ENCODE peak calls at places on chromosomes 5 and 9, in five cellular contexts. I, T, E, K and U are unnamed samples.

GRCh38 chr9:107389617-107390071 is 99.9 kb downstream of the KLF4 start:
- DNase-seq in I (no peak), T (peak; percentile 45), E (no peak), K (peak; percentile 44), U (peak; percentile 44)

GRCh38 chr5:168579206-168579986 is at the start of gene PANK3:
- DNase-seq in I (peak; percentile 99), T (peak; percentile 98), E (peak; percentile 99), K (peak; percentile 98), U (peak; percentile 99)

GRCh38 chr5:123116063-123116462 is 27.0 kb downstream of the PRDM6 start:
- DNase-seq in I (no peak), T (no peak), E (no peak), K (no peak), U (peak; percentile 63)

GRCh38 chr5:32454821-32455220 is 10.3 kb upstream of the ZFR start:
- DNase-seq in I (no peak), T (no peak), E (no peak), K (no peak), U (no peak)

GRCh38 chr9:126306071-126306647 is 20.5 kb upstream of the MVB12B start:
- DNase-seq in I (no peak), T (no peak), E (no peak), K (no peak), U (no peak)

GRCh38 chr9:110058304-110058953 is 149.5 kb downstream of the C9orf152 start:
- DNase-seq in I (peak; percentile 82), T (no peak), E (peak; percentile 94), K (peak; percentile 25), U (no peak)

GRCh38 chr5:78638423-78638822 is 10.1 kb downstream of the LHFPL2 start:
- DNase-seq in I (peak; percentile 99), T (peak; percentile 57), E (no peak), K (peak; percentile 90), U (peak; percentile 75)

GRCh38 chr9:124311283-124311682 is 53.5 kb downstream of the NEK6 start:
- DNase-seq in I (no peak), T (no peak), E (peak; percentile 58), K (no peak), U (no peak)

GRCh38 chr9:128169925-128170324 is 9.9 kb downstream of the BBLN start:
- DNase-seq in I (no peak), T (no peak), E (no peak), K (no peak), U (no peak)

GRCh38 chr5:4579679-4580078 is 560.5 kb upstream of the ADAMTS16 start:
- DNase-seq in I (no peak), T (no peak), E (peak; percentile 20), K (no peak), U (no peak)

GRCh38 chr5:12614608-12615007 is 710.4 kb upstream of the CTNND2 start:
- DNase-seq in I (no peak), T (no peak), E (no peak), K (no peak), U (no peak)

GRCh38 chr5:125485003-125485641 is 738.7 kb upstream of the ZNF608 start:
- DNase-seq in I (peak; percentile 96), T (no peak), E (peak; percentile 21), K (peak; percentile 64), U (peak; percentile 42)

GRCh38 chr5:83467315-83468044 is 4.1 kb upstream of the VCAN start:
- DNase-seq in I (no peak), T (no peak), E (peak; percentile 36), K (peak; percentile 11), U (peak; percentile 67)

GRCh38 chr5:152305525-152305924 is 99.6 kb downstream of the NMUR2 start:
- DNase-seq in I (no peak), T (no peak), E (no peak), K (no peak), U (no peak)

GRCh38 chr9:88949961-88950340 is 41.3 kb upstream of the S1PR3 start:
- DNase-seq in I (no peak), T (no peak), E (no peak), K (no peak), U (no peak)

GRCh38 chr5:145957388-145957787 is 21.0 kb downstream of the SH3RF2 start:
- DNase-seq in I (no peak), T (no peak), E (no peak), K (no peak), U (no peak)

GRCh38 chr5:107875834-107876233 is 205.1 kb upstream of the EFNA5 start:
- DNase-seq in I (no peak), T (no peak), E (peak; percentile 26), K (no peak), U (no peak)

GRCh38 chr9:70159630-70160029 is 99.1 kb upstream of the SMC5 start:
- DNase-seq in I (no peak), T (no peak), E (no peak), K (no peak), U (no peak)

GRCh38 chr9:130770679-130771442 is 64.2 kb upstream of the ABL1 start:
- DNase-seq in I (peak; percentile 81), T (no peak), E (peak; percentile 77), K (no peak), U (no peak)

GRCh38 chr5:40317023-40317422 is 362.7 kb upstream of the PTGER4 start:
- DNase-seq in I (no peak), T (no peak), E (no peak), K (no peak), U (no peak)

GRCh38 chr5:143634689-143635088 is 177.3 kb upstream of the HMHB1 start:
- DNase-seq in I (no peak), T (no peak), E (no peak), K (no peak), U (no peak)

GRCh38 chr9:86046930-86047341 is 52.4 kb downstream of the GOLM1 start:
- DNase-seq in I (no peak), T (no peak), E (no peak), K (no peak), U (no peak)

GRCh38 chr5:147673276-147673675 is 109.3 kb downstream of the JAKMIP2 start:
- DNase-seq in I (no peak), T (no peak), E (no peak), K (no peak), U (no peak)

GRCh38 chr9:94824913-94825619 is 98.6 kb downstream of the AOPEP start:
- DNase-seq in I (no peak), T (no peak), E (peak; percentile 67), K (no peak), U (no peak)

GRCh38 chr9:94823710-94824109 is 97.2 kb downstream of the AOPEP start:
- DNase-seq in I (no peak), T (no peak), E (no peak), K (no peak), U (no peak)

GRCh38 chr9:94826044-94826443 is 99.5 kb downstream of the AOPEP start:
- DNase-seq in I (no peak), T (no peak), E (no peak), K (no peak), U (no peak)

GRCh38 chr9:94825620-94825958 is 99.1 kb downstream of the AOPEP start:
- DNase-seq in I (no peak), T (no peak), E (no peak), K (no peak), U (no peak)

DNA sequence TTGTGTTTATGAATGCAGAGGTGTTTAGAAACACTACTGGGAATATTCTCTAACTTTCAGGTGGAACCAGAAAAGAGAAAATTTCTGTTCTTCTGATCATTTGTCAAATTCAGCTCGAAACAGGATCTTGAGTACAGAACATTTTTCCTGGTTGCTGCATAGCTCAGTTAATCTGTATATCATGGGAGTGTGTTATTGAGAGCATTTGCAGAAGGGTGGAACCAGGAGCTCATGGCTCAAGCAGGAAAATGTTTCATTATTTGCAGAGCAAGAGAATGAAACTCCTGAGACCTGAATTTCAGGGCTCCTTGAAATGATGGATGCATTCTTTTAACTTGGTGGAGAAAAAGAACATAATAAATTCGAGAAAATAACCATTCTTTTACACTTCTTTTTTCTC is 97.9 kb downstream of the AOPEP start:
- DNase-seq in I (no peak), T (no peak), E (no peak), K (no peak), U (no peak)
- H3K27ac ChIP-seq in I (no peak overlapping the region), T (no peak overlapping the region), E (no peak overlapping the region), K (no peak overlapping the region), U (peak overlapping the region; percentile 62)

DNA sequence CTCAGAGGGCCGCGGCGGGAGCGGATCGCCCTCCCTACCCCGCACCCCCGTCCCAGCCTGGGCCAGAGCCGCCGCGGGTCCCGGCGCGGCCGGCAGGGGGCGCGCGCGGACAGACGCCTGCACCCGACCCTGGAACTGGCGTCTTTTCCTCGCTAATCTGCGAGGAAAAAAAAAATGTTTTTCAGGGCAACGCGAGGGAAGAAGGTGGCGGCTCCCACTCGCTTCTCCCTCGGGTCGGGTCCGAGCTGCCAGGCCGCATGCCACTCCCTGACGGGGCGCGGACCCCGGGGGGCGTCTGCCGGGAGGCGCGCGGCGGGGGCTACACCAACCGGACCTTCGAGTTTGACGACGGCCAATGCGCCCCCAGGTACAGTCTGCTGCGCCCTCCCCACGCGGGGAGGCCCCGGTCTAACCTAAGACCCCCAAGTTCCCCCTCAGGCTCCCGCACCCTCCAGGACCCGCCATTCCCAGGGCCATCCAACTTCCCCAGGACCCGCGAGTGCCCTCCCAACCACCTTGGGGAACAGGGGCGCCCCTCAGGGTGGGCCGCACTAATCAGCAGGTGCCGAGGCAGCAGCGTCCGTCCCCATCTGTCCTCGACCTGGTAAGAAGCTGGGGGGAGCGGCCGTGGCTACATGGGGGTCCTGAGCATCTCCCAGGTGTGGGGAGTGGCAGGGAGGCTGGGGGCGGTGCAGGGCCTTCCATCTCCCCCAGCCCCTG is at the start of gene KCNT1:
- DNase-seq in I (peak; percentile 40), T (peak; percentile 85), E (peak; percentile 71), K (peak; percentile 44), U (peak; percentile 83)
- H3K27me3 ChIP-seq in I (peaks cover 2% of the 10 kb centered on the region), T (no peaks in the 10 kb centered on the region), E (peaks cover 3% of the 10 kb centered on the region), K (no peaks in the 10 kb centered on the region), U (no peaks in the 10 kb centered on the region)

GRCh38 chr5:179819296-179820126 is 1.2 kb upstream of the SQSTM1 start:
- DNase-seq in I (peak; percentile 83), T (peak; percentile 82), E (peak; percentile 73), K (peak; percentile 83), U (peak; percentile 86)

GRCh38 chr5:179818746-179819295 is 1.9 kb upstream of the SQSTM1 start:
- DNase-seq in I (peak; percentile 95), T (peak; percentile 96), E (peak; percentile 85), K (peak; percentile 99), U (peak; percentile 97)

GRCh38 chr5:179821298-179822058 is 773 bp downstream of the SQSTM1 start:
- DNase-seq in I (peak; percentile 93), T (peak; percentile 97), E (peak; percentile 87), K (peak; percentile 99), U (peak; percentile 98)

GRCh38 chr5:179820483-179821297 is at the start of gene SQSTM1:
- DNase-seq in I (peak; percentile 80), T (peak; percentile 93), E (peak; percentile 80), K (peak; percentile 84), U (peak; percentile 95)

DNA sequence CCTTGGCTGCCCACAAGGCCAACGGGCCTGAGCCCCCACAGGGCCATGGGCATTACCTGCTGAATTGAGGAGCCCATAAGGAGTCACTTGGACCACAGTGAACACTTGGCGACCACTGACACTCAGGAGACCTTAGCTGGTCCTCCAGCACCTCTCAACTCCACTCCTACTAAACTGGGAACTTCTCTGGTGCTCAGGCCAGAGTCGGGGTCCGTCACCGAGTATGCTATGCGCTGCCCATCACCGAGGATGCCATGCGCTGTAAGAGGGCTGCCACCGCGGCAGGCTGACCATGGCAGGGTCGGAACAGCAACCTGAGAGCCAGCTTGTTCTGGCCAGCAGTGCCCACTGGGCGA is 600 bp upstream of the SQSTM1 start:
- DNase-seq in I (peak; percentile 39), T (no peak), E (no peak), K (no peak), U (no peak)
- H3K27ac ChIP-seq in I (peak overlapping the region; percentile 96), T (peak overlapping the region; percentile 98), E (no peak overlapping the region), K (peak overlapping the region; percentile 97), U (peak overlapping the region; percentile 68)

GRCh38 chr9:36005891-36006290 is 30.8 kb upstream of the RECK start:
- DNase-seq in I (no peak), T (no peak), E (no peak), K (no peak), U (no peak)
- H3K27me3 ChIP-seq in I (peaks cover 22% of the 10 kb centered on the region), T (no peaks in the 10 kb centered on the region), E (no peaks in the 10 kb centered on the region), K (no peaks in the 10 kb centered on the region), U (no peaks in the 10 kb centered on the region)

GRCh38 chr9:14298607-14299022 is 15.3 kb downstream of the NFIB start:
- DNase-seq in I (peak; percentile 68), T (no peak), E (no peak), K (no peak), U (no peak)
- H3K27ac ChIP-seq in I (peak overlapping the region; percentile 2), T (no peak overlapping the region), E (no peak overlapping the region), K (peak overlapping the region; percentile 56), U (peak overlapping the region; percentile 68)